ENCODE peak calls at places on chromosomes 16 and 17, in ten cellular contexts. D, T, F, X, O, B, V, R, E and H are unnamed samples.

GRCh38 chr17:6580628-6581027 is 24.3 kb upstream of the PITPNM3 start:
- DNase-seq in V (no peak), D (no peak), R (no peak), X (no peak), O (no peak), T (no peak), B (no peak), E (no peak), F (no peak), H (no peak)

GRCh38 chr16:56625943-56626654 is 518 bp downstream of the MT1E start:
- DNase-seq in E (no peak), B (no peak), V (no peak), R (no peak), F (peak; percentile 60), O (peak; percentile 49), X (peak; percentile 55), D (peak; percentile 77), T (no peak), H (peak; percentile 71)

GRCh38 chr16:87457724-87458423 is 35.0 kb downstream of the ZCCHC14 start:
- DNase-seq in X (no peak), O (peak; percentile 91), E (no peak), T (no peak), D (no peak), F (no peak), V (no peak), R (peak; percentile 98), B (no peak), H (peak; percentile 60)

GRCh38 chr17:15382866-15383265 is 41.5 kb upstream of the TEKT3 start:
- DNase-seq in B (no peak), E (no peak), R (no peak), V (no peak), O (no peak), T (no peak), X (no peak), F (no peak), D (no peak), H (peak; percentile 5)

GRCh38 chr16:50266337-50267091 is at the start of gene ADCY7:
- DNase-seq in E (peak; percentile 84), T (peak; percentile 91), V (no peak), D (peak; percentile 73), O (peak; percentile 85), B (no peak), F (peak; percentile 80), X (peak; percentile 74), R (peak; percentile 22), H (peak; percentile 80)

GRCh38 chr17:59513934-59514841 is 51.2 kb upstream of the DHX40 start:
- DNase-seq in R (peak; percentile 43), F (peak; percentile 86), D (peak; percentile 68), V (peak; percentile 55), E (peak; percentile 94), O (peak; percentile 55), X (peak; percentile 75), T (no peak), B (peak; percentile 63), H (no peak)

GRCh38 chr17:16989230-16989952 is 17.5 kb upstream of the TNFRSF13B start:
- DNase-seq in D (no peak), V (no peak), F (peak; percentile 62), R (no peak), X (no peak), E (no peak), B (no peak), T (peak; percentile 51), O (no peak), H (peak; percentile 49)

GRCh38 chr16:69402448-69402847 is 16.6 kb upstream of the TERF2 start:
- DNase-seq in O (no peak), B (no peak), V (no peak), F (no peak), T (peak; percentile 58), R (no peak), X (no peak), E (no peak), D (no peak), H (no peak)

GRCh38 chr16:86565644-86566511 is 751 bp upstream of the FOXC2 start:
- DNase-seq in E (no peak), O (no peak), F (no peak), V (no peak), T (no peak), X (no peak), R (no peak), D (no peak), B (no peak), H (peak; percentile 76)

GRCh38 chr17:4934173-4934979 is 2.3 kb downstream of the GP1BA start:
- DNase-seq in T (no peak), F (peak; percentile 57), O (peak; percentile 4), E (no peak), R (peak; percentile 39), B (no peak), D (no peak), V (peak; percentile 69), X (peak; percentile 37), H (peak; percentile 86)

GRCh38 chr17:75983501-75984181 is 4.6 kb downstream of the TEN1 start:
- DNase-seq in O (no peak), V (no peak), B (no peak), T (peak; percentile 78), R (peak; percentile 33), E (peak; percentile 64), X (no peak), F (no peak), D (no peak), H (peak; percentile 98)

GRCh38 chr17:56908061-56908542 is 5.7 kb downstream of the TRIM25 start:
- DNase-seq in T (peak; percentile 87), D (no peak), X (peak; percentile 55), R (no peak), E (peak; percentile 90), F (peak; percentile 69), B (no peak), V (no peak), O (no peak), H (no peak)

GRCh38 chr17:72587156-72587555 is 466.3 kb downstream of the SOX9 start:
- DNase-seq in E (no peak), T (no peak), V (no peak), O (no peak), R (peak; percentile 87), D (no peak), F (no peak), X (no peak), B (no peak), H (no peak)

DNA sequence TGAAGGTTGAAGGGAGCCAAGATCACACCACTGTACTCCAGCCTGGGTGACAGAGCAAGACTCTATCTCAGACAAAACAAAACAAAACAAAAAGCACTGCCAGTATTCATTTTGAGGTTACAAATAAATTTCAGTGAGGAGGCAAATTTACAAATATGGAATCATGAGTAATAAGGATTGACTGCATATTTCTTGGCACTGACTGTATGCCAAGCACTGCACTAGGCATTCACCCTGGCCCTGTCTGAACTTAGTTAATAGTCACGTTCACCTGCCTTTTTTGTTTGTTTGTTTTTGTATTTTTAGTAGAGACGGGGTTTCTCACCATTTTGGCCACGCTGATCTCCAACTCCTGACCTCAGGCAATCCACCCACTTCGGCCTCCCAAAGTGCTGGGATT is 5.1 kb downstream of the LDAF1 start:
- DNase-seq in R (peak; percentile 17), T (no peak), O (peak; percentile 17), E (no peak), V (no peak), X (no peak), D (no peak), F (no peak), B (no peak), H (no peak)
- H3K36me3 ChIP-seq in R (peaks cover 21% of the 10 kb centered on the region), T (peaks cover 38% of the 10 kb centered on the region), O (peaks cover 32% of the 10 kb centered on the region), E (peaks cover 55% of the 10 kb centered on the region), V (no peaks in the 10 kb centered on the region), X (peaks cover 63% of the 10 kb centered on the region), D (no peaks in the 10 kb centered on the region), F (no peaks in the 10 kb centered on the region), B (peaks cover 10% of the 10 kb centered on the region), H (peaks cover 58% of the 10 kb centered on the region)

DNA sequence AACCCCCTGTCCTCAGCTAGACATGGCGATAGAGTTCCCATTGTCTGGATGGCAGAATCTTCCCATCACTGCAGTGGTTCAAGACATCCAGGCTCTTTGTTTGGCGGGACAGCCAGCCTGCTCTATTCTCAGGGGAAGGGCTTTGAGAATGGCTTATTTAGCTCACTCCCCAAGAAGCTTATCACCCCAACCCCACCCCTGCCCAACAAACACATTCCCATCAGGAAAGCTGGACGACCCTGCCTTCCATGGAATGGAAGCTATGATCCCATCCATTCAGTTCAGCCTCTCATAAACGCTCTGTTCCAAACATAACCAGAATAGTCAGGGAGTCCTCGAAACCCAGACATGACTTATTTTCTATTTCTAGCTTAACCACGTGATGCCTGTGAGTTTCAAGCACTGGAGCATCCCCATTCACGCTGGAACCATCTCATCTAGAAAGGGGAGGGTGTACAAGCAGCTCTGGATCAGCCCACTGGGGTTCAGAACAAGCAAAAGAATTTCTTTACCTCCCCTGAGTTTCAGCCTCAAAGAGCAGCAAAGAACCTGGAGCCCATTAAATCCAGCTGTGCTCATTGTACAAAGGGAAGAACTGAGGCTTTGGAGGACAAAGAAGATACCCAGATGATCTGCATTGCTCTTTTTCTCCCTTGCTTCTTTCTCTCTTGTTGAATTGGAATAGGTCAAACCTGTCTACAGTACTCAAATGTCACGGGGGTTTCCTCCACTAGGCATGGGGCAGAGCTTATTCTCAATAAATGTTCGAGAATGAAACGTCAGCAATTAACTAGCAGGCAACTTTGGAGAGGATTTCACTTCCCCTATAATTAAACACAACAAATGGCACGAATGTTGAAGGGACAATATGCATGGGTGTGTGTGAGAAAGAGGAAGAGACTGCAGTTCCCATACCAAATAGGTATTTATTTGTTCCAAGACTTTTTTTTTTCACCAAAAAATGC is 93.1 kb downstream of the XYLT1 start:
- DNase-seq in D (no peak), B (no peak), V (no peak), F (no peak), O (no peak), T (no peak), R (no peak), X (no peak), E (no peak), H (no peak)
- H3K4me1 ChIP-seq in D (peaks cover 11% of the 10 kb centered on the region), B (peaks cover 14% of the 10 kb centered on the region), V (no peaks in the 10 kb centered on the region), F (peaks cover 5% of the 10 kb centered on the region), O (peaks cover 19% of the 10 kb centered on the region), T (peaks cover 27% of the 10 kb centered on the region), R (no peaks in the 10 kb centered on the region), X (peaks cover 17% of the 10 kb centered on the region), E (peaks cover 55% of the 10 kb centered on the region), H (peaks cover 1% of the 10 kb centered on the region)

DNA sequence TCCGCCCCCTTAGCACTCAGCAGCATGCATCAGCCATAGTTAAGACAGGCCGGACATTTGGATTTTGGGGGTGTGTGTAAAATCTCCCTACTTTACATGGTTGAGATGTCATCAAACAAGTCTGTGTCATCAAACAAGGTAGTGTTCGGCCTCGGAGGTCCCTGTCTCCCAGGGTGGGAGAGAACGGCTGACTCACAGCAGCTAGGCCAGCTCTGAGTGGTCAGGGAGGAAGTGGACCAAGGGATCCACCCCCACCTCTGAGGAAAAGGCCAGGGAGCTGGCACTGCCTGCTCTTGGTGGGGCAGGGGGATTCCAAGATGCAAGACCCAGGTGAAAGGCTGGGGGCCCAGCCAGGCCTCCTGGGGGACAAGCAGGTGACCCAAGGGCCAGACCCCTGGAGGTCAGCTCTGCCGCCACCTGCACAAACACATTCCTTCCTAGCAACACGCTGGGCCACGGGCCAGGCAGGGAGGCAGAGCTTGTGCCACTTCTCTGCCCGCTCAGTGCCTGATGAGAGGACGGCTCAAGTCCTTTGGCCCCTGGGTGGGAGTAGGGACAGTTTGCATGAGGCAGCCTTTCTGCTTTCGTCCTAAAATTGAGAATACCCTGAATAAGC is 28.5 kb downstream of the KIFC3 start:
- DNase-seq in X (no peak), B (no peak), F (no peak), D (no peak), V (no peak), O (no peak), R (no peak), T (no peak), E (no peak), H (no peak)
- H3K36me3 ChIP-seq in X (peaks cover 85% of the 10 kb centered on the region), B (no peaks in the 10 kb centered on the region), F (no peaks in the 10 kb centered on the region), D (no peaks in the 10 kb centered on the region), V (no peaks in the 10 kb centered on the region), O (peaks cover 30% of the 10 kb centered on the region), R (peaks cover 9% of the 10 kb centered on the region), T (no peaks in the 10 kb centered on the region), E (peaks cover 66% of the 10 kb centered on the region), H (peaks cover 75% of the 10 kb centered on the region)

GRCh38 chr16:51538707-51539604 is 387.9 kb upstream of the SALL1 start:
- DNase-seq in R (peak; percentile 92), V (no peak), D (no peak), F (peak; percentile 9), X (no peak), B (no peak), E (no peak), O (peak; percentile 85), T (no peak), H (peak; percentile 65)
- H3K4me1 ChIP-seq in R (peaks cover 29% of the 10 kb centered on the region), V (no peaks in the 10 kb centered on the region), D (peaks cover 2% of the 10 kb centered on the region), F (no peaks in the 10 kb centered on the region), X (no peaks in the 10 kb centered on the region), B (no peaks in the 10 kb centered on the region), E (no peaks in the 10 kb centered on the region), O (peaks cover 10% of the 10 kb centered on the region), T (no peaks in the 10 kb centered on the region), H (peaks cover 26% of the 10 kb centered on the region)